ENCODE peak calls at places on chromosome 18, in five cellular contexts. K, W, M, G and T are unnamed samples.

GRCh38 chr18:58143391-58143790 is 99.4 kb downstream of the NEDD4L start:
- DNase-seq in K (peak; percentile 30), W (no peak), M (no peak), G (no peak), T (peak; percentile 24)

GRCh38 chr18:50573679-50574078 is 13.8 kb downstream of the MAPK4 start:
- DNase-seq in K (no peak), W (no peak), M (peak; percentile 13), G (no peak), T (no peak)

GRCh38 chr18:73670536-73670935 is 477.1 kb downstream of the FBXO15 start:
- DNase-seq in K (no peak), W (no peak), M (peak; percentile 93), G (no peak), T (peak; percentile 43)

GRCh38 chr18:79875931-79876461 is 75.5 kb downstream of the SLC66A2 start:
- DNase-seq in K (no peak), W (no peak), M (no peak), G (no peak), T (no peak)

GRCh38 chr18:63879684-63880083 is 7.8 kb upstream of the SERPINB2 start:
- DNase-seq in K (peak; percentile 79), W (no peak), M (peak; percentile 83), G (no peak), T (no peak)

GRCh38 chr18:27845897-27846296 is 331.0 kb downstream of the CDH2 start:
- DNase-seq in K (no peak), W (no peak), M (no peak), G (no peak), T (peak; percentile 43)

GRCh38 chr18:23838801-23839366 is 149.6 kb downstream of the LAMA3 start:
- DNase-seq in K (peak; percentile 32), W (no peak), M (peak; percentile 80), G (no peak), T (peak; percentile 55)

GRCh38 chr18:13003466-13003896 is 12.3 kb downstream of the CEP192 start:
- DNase-seq in K (peak; percentile 72), W (peak; percentile 89), M (peak; percentile 78), G (no peak), T (peak; percentile 80)

GRCh38 chr18:35497006-35497333 is 790 bp downstream of the INO80C start:
- DNase-seq in K (peak; percentile 61), W (no peak), M (peak; percentile 64), G (no peak), T (peak; percentile 66)

GRCh38 chr18:32530947-32531651 is 60.4 kb upstream of the GAREM1 start:
- DNase-seq in K (peak; percentile 71), W (no peak), M (peak; percentile 97), G (no peak), T (peak; percentile 54)

GRCh38 chr18:33231474-33232317 is 208.8 kb downstream of the CCDC178 start:
- DNase-seq in K (peak; percentile 74), W (peak; percentile 39), M (peak; percentile 63), G (peak; percentile 68), T (peak; percentile 76)

GRCh38 chr18:9653390-9653789 is 39.0 kb upstream of the PPP4R1 start:
- DNase-seq in K (peak; percentile 11), W (no peak), M (no peak), G (peak; percentile 80), T (peak; percentile 26)
- H3K4me3 ChIP-seq in K (no peak overlapping the region), W (no peak overlapping the region), M (no peak overlapping the region), G (no peak overlapping the region), T (no peak overlapping the region)

GRCh38 chr18:2982452-2983172 is 30.3 kb downstream of the LPIN2 start:
- DNase-seq in K (no peak), W (no peak), M (no peak), G (no peak), T (no peak)
- TF ChIP-seq CTCF in K (no peak), W (peak; percentile 3), M (no peak), G (no peak), T (no peak)

GRCh38 chr18:77130229-77131099 is 2.1 kb downstream of the MBP start:
- DNase-seq in K (no peak), W (no peak), M (no peak), G (no peak), T (no peak)
- H3K4me3 ChIP-seq in K (peak overlapping the region; percentile 74), W (peak overlapping the region; percentile 54), M (peak overlapping the region; percentile 83), G (no peak overlapping the region), T (peak overlapping the region; percentile 56)

GRCh38 chr18:3383381-3383915 is 66.5 kb upstream of the TGIF1 start:
- DNase-seq in K (peak; percentile 52), W (no peak), M (no peak), G (no peak), T (no peak)
- TF ChIP-seq CTCF in K (no peak), W (no peak), M (no peak), G (no peak), T (no peak)

GRCh38 chr18:59792353-59792752 is 95.1 kb upstream of the CCBE1 start:
- DNase-seq in K (no peak), W (no peak), M (no peak), G (no peak), T (no peak)

GRCh38 chr18:59783138-59783537 is 85.9 kb upstream of the CCBE1 start:
- DNase-seq in K (peak; percentile 83), W (peak; percentile 73), M (peak; percentile 58), G (no peak), T (peak; percentile 71)

GRCh38 chr18:59784694-59785093 is 87.5 kb upstream of the CCBE1 start:
- DNase-seq in K (no peak), W (no peak), M (no peak), G (no peak), T (no peak)

DNA sequence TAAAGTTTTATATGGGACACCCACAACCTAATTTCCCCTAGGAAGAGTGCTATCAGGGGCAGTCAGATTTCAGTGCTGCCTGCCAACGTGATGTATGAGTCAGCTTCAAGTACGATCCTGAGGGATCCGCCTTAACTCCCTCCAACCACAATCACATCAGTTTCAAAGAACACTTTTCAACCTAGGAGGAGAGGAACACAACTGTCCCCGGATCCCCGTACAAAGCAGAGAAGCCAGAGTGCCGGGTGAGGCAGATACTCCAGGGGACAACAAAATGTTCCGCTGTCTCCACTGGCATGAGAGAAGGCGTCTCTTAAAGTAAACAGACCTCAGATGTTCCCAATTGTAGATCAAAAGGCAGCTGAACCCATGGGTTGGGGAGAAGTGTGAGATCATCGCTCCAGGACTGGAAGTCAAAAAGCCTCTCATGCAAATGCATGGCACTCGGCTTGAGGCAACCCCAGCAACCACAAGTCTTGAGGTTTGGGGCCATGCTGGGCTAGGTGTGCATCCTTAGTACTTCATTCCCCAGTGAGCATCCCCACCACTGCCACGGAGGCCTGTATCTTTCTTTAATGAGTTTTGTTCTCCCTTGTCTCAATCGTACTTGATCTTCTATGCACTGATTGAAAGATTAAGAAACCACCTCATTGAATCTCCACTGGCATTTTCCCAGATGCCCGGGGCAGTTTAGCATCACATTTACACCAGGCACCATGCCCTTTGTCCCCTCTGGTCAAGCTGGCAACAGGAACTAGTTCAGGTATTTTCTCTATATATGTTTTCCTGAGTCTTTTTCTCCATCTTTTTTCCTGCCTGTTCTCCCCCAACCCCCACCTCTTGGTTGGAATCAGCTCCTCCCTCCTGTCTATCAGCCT is 91.0 kb upstream of the CCBE1 start:
- DNase-seq in K (peak; percentile 83), W (peak; percentile 57), M (peak; percentile 75), G (no peak), T (peak; percentile 76)
- H3K4me3 ChIP-seq in K (peak overlapping the region; percentile 19), W (peak overlapping the region; percentile 10), M (no peak overlapping the region), G (no peak overlapping the region), T (no peak overlapping the region)

GRCh38 chr18:21112543-21113105 is 1.0 kb upstream of the ROCK1 start:
- DNase-seq in K (peak; percentile 31), W (no peak), M (no peak), G (no peak), T (no peak)

GRCh38 chr18:21112140-21112473 is 494 bp upstream of the ROCK1 start:
- DNase-seq in K (no peak), W (no peak), M (no peak), G (no peak), T (no peak)

GRCh38 chr18:21109936-21110666 is 1.5 kb downstream of the ROCK1 start:
- DNase-seq in K (no peak), W (no peak), M (no peak), G (no peak), T (no peak)

GRCh38 chr18:21111351-21112139 is at the start of gene ROCK1:
- DNase-seq in K (peak; percentile 95), W (peak; percentile 85), M (peak; percentile 89), G (peak; percentile 99), T (peak; percentile 98)

GRCh38 chr18:21110667-21111350 is 804 bp downstream of the ROCK1 start:
- DNase-seq in K (peak; percentile 49), W (no peak), M (peak; percentile 35), G (peak; percentile 50), T (peak; percentile 32)
- TF ChIP-seq CTCF in K (no peak), W (no peak), M (no peak), G (no peak), T (no peak)